ENCODE peak calls at places on chromosomes 12 and 14, in four cellular contexts. One of them, this sample, is unnamed.

GRCh38 chr12:23662966-23663365 is 286.5 kb downstream of the SOX5 start:
- DNase-seq in hepatocyte: no peak
- DNase-seq in Peyer's patch: no peak
- DNase-seq in tibial artery: no peak
- DNase-seq in this sample: no peak

GRCh38 chr12:38689704-38690103 is 215.7 kb downstream of the CPNE8 start:
- DNase-seq in hepatocyte: no peak
- DNase-seq in Peyer's patch: no peak
- DNase-seq in tibial artery: no peak
- DNase-seq in this sample: no peak

GRCh38 chr12:6386038-6386437 is 2.1 kb downstream of the LTBR start:
- DNase-seq in hepatocyte: no peak
- DNase-seq in Peyer's patch: no peak
- DNase-seq in tibial artery: no peak
- DNase-seq in this sample: no peak

GRCh38 chr12:12564911-12565310 is 2.2 kb upstream of the DUSP16 start:
- DNase-seq in hepatocyte: peak
- DNase-seq in Peyer's patch: no peak
- DNase-seq in tibial artery: no peak
- DNase-seq in this sample: no peak

GRCh38 chr14:76985540-76986260 is 42.8 kb downstream of the IRF2BPL start:
- DNase-seq in hepatocyte: no peak
- DNase-seq in Peyer's patch: no peak
- DNase-seq in tibial artery: no peak
- DNase-seq in this sample: no peak

GRCh38 chr12:109927622-109928021 is 27.5 kb downstream of the TCHP start:
- DNase-seq in hepatocyte: peak
- DNase-seq in Peyer's patch: no peak
- DNase-seq in tibial artery: no peak
- DNase-seq in this sample: peak

GRCh38 chr12:8127138-8127537 is 3.7 kb downstream of the CLEC4A start:
- DNase-seq in hepatocyte: no peak
- DNase-seq in Peyer's patch: no peak
- DNase-seq in tibial artery: no peak
- DNase-seq in this sample: no peak

GRCh38 chr14:79278798-79279644 is 932.3 kb downstream of the DIO2 start:
- DNase-seq in hepatocyte: peak
- DNase-seq in Peyer's patch: peak
- DNase-seq in tibial artery: peak
- DNase-seq in this sample: no peak

GRCh38 chr12:29429999-29430698 is 49.2 kb upstream of the ERGIC2 start:
- DNase-seq in hepatocyte: no peak
- DNase-seq in Peyer's patch: no peak
- DNase-seq in tibial artery: no peak
- DNase-seq in this sample: no peak

GRCh38 chr14:58607131-58607531 is 30.6 kb upstream of the DACT1 start:
- DNase-seq in hepatocyte: no peak
- DNase-seq in Peyer's patch: no peak
- DNase-seq in tibial artery: no peak
- DNase-seq in this sample: no peak

GRCh38 chr12:48961801-48962200 is 4.5 kb upstream of the ARF3 start:
- DNase-seq in hepatocyte: no peak
- DNase-seq in Peyer's patch: no peak
- DNase-seq in tibial artery: no peak
- DNase-seq in this sample: no peak

GRCh38 chr12:55938826-55939501 is 8.0 kb downstream of the DGKA start:
- DNase-seq in hepatocyte: no peak
- DNase-seq in Peyer's patch: no peak
- DNase-seq in tibial artery: no peak
- DNase-seq in this sample: no peak

GRCh38 chr14:98548071-98548686 is 723.8 kb downstream of the BCL11B start:
- DNase-seq in hepatocyte: no peak
- DNase-seq in Peyer's patch: no peak
- DNase-seq in tibial artery: no peak
- DNase-seq in this sample: peak

GRCh38 chr12:123634142-123634561 is 523 bp downstream of the GTF2H3 start:
- DNase-seq in hepatocyte: no peak
- DNase-seq in Peyer's patch: no peak
- DNase-seq in tibial artery: no peak
- DNase-seq in this sample: no peak

GRCh38 chr14:34662558-34663088 is 32.7 kb upstream of the SNX6 start:
- DNase-seq in hepatocyte: no peak
- DNase-seq in Peyer's patch: no peak
- DNase-seq in tibial artery: no peak
- DNase-seq in this sample: no peak

GRCh38 chr14:76918176-76918750 is 92.1 kb downstream of the LRRC74A start:
- DNase-seq in hepatocyte: peak
- DNase-seq in Peyer's patch: no peak
- DNase-seq in tibial artery: peak
- DNase-seq in this sample: no peak

GRCh38 chr12:106415134-106415533 is 57.6 kb downstream of the POLR3B start:
- DNase-seq in hepatocyte: no peak
- DNase-seq in Peyer's patch: no peak
- DNase-seq in tibial artery: no peak
- DNase-seq in this sample: no peak

GRCh38 chr12:28191690-28192089 is 1.4 kb downstream of the CCDC91 start:
- DNase-seq in hepatocyte: no peak
- DNase-seq in Peyer's patch: no peak
- DNase-seq in tibial artery: no peak
- DNase-seq in this sample: peak

GRCh38 chr12:107461222-107461980 is 224.2 kb upstream of the PWP1 start:
- DNase-seq in hepatocyte: peak
- DNase-seq in Peyer's patch: peak
- DNase-seq in tibial artery: no peak
- DNase-seq in this sample: no peak

GRCh38 chr12:93107514-93107942 is 178.4 kb upstream of the EEA1 start:
- DNase-seq in hepatocyte: no peak
- DNase-seq in Peyer's patch: no peak
- DNase-seq in tibial artery: no peak
- DNase-seq in this sample: no peak

GRCh38 chr12:66661357-66661756 is 17.5 kb downstream of the GRIP1 start:
- DNase-seq in hepatocyte: no peak
- DNase-seq in Peyer's patch: no peak
- DNase-seq in tibial artery: no peak
- DNase-seq in this sample: no peak

GRCh38 chr12:114274131-114274530 is 131.8 kb downstream of the TBX5 start:
- DNase-seq in hepatocyte: no peak
- DNase-seq in Peyer's patch: no peak
- DNase-seq in tibial artery: no peak
- DNase-seq in this sample: no peak

GRCh38 chr12:106442575-106442974 is 85.0 kb downstream of the POLR3B start:
- DNase-seq in hepatocyte: no peak
- DNase-seq in Peyer's patch: no peak
- DNase-seq in tibial artery: no peak
- DNase-seq in this sample: no peak

GRCh38 chr12:50079771-50080170 is 5.4 kb upstream of the SMARCD1 start:
- DNase-seq in hepatocyte: no peak
- DNase-seq in Peyer's patch: no peak
- DNase-seq in tibial artery: no peak
- DNase-seq in this sample: no peak

GRCh38 chr12:16504200-16504599 is 101.8 kb downstream of the LMO3 start:
- DNase-seq in hepatocyte: no peak
- DNase-seq in Peyer's patch: no peak
- DNase-seq in tibial artery: no peak
- DNase-seq in this sample: no peak

GRCh38 chr14:88258026-88258425 is 65.0 kb downstream of the KCNK10 start:
- DNase-seq in hepatocyte: no peak
- DNase-seq in Peyer's patch: no peak
- DNase-seq in tibial artery: no peak
- DNase-seq in this sample: no peak

GRCh38 chr14:22549981-22550670 is 38.9 kb downstream of the DAD1 start:
- DNase-seq in hepatocyte: no peak
- DNase-seq in Peyer's patch: no peak
- DNase-seq in tibial artery: no peak
- DNase-seq in this sample: no peak

GRCh38 chr14:103451401-103451800 is 66.2 kb downstream of the MARK3 start:
- DNase-seq in hepatocyte: no peak
- DNase-seq in Peyer's patch: no peak
- DNase-seq in tibial artery: no peak
- DNase-seq in this sample: no peak

GRCh38 chr12:53105256-53105655 is 2.0 kb downstream of the SOAT2 start:
- DNase-seq in hepatocyte: no peak
- DNase-seq in Peyer's patch: no peak
- DNase-seq in tibial artery: no peak
- DNase-seq in this sample: no peak

DNA sequence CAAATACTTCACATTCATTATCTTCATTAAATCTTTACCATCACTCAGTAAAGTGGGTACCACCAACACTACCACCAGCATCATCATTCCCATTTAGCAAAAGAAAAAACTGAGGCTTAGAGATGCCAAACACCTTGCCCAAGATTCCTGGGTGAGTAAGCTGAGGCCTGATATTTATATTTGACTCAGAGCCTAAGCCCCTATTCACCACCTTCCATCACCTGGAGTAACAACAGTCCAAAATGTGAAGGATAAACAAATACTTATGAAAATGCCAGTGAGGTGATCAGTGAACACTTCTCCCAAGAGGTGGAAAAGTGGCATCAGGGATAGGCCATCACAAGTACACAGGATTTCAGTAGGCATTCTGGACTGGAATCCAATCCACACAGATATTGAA is 3.7 kb downstream of the SLC38A1 start:
- DNase-seq in hepatocyte: no peak
- DNase-seq in Peyer's patch: no peak
- DNase-seq in tibial artery: no peak
- DNase-seq in this sample: no peak
- H3K4me3 ChIP-seq in hepatocyte: no peak
- H3K4me3 ChIP-seq in Peyer's patch: no peak
- H3K4me3 ChIP-seq in tibial artery: no peak
- H3K4me3 ChIP-seq in this sample: peak

GRCh38 chr12:18658829-18659228 is 79.0 kb downstream of the PLCZ1 start:
- DNase-seq in hepatocyte: no peak
- DNase-seq in Peyer's patch: no peak
- DNase-seq in tibial artery: no peak
- DNase-seq in this sample: no peak

GRCh38 chr12:18658179-18658578 is 79.6 kb downstream of the PLCZ1 start:
- DNase-seq in hepatocyte: no peak
- DNase-seq in Peyer's patch: no peak
- DNase-seq in tibial artery: no peak
- DNase-seq in this sample: no peak

GRCh38 chr12:18651525-18651924 is 86.3 kb downstream of the PLCZ1 start:
- DNase-seq in hepatocyte: no peak
- DNase-seq in Peyer's patch: no peak
- DNase-seq in tibial artery: no peak
- DNase-seq in this sample: no peak

GRCh38 chr12:18655351-18655750 is 82.5 kb downstream of the PLCZ1 start:
- DNase-seq in hepatocyte: no peak
- DNase-seq in Peyer's patch: no peak
- DNase-seq in tibial artery: no peak
- DNase-seq in this sample: no peak

GRCh38 chr12:18653465-18653864 is 84.3 kb downstream of the PLCZ1 start:
- DNase-seq in hepatocyte: no peak
- DNase-seq in Peyer's patch: no peak
- DNase-seq in tibial artery: no peak
- DNase-seq in this sample: no peak
- H3K4me3 ChIP-seq in hepatocyte: no peak
- H3K4me3 ChIP-seq in Peyer's patch: no peak
- H3K4me3 ChIP-seq in tibial artery: no peak
- H3K4me3 ChIP-seq in this sample: no peak

GRCh38 chr12:98418357-98419075 is 96.9 kb upstream of the TMPO start:
- DNase-seq in hepatocyte: peak
- DNase-seq in Peyer's patch: peak
- DNase-seq in tibial artery: peak
- DNase-seq in this sample: no peak
- H3K4me3 ChIP-seq in hepatocyte: no peak
- H3K4me3 ChIP-seq in Peyer's patch: no peak
- H3K4me3 ChIP-seq in tibial artery: peak
- H3K4me3 ChIP-seq in this sample: no peak

DNA sequence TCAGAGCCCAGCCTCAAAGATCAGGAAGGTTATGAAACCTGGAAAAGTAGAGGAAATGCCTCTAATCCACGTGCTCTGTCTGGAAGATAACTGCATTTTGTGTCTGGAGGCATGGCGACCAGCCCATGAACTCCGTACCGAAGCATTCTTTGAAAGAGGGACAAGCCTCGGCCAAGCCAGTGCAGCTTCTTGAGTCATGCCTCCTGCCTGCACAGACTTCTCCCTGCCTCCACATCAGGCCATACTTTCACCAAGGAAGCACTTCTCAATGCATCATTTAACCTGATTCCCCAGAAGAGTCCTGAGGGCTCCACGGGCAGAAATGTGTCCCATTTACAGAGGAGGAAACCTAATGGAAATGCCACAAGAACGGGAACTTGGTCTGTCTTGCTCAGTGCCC is 3.4 kb downstream of the ACTN1 start:
- DNase-seq in hepatocyte: peak
- DNase-seq in Peyer's patch: no peak
- DNase-seq in tibial artery: peak
- DNase-seq in this sample: no peak
- H3K4me3 ChIP-seq in hepatocyte: no peak
- H3K4me3 ChIP-seq in Peyer's patch: peak
- H3K4me3 ChIP-seq in tibial artery: peak
- H3K4me3 ChIP-seq in this sample: peak

GRCh38 chr14:24337144-24337823 is 2.4 kb upstream of the ADCY4 start:
- DNase-seq in hepatocyte: no peak
- DNase-seq in Peyer's patch: no peak
- DNase-seq in tibial artery: no peak
- DNase-seq in this sample: no peak

GRCh38 chr14:24334431-24335271 is at the start of gene ADCY4:
- DNase-seq in hepatocyte: no peak
- DNase-seq in Peyer's patch: peak
- DNase-seq in tibial artery: no peak
- DNase-seq in this sample: no peak

GRCh38 chr14:24337824-24338175 is 2.0 kb downstream of the RIPK3 start:
- DNase-seq in hepatocyte: no peak
- DNase-seq in Peyer's patch: no peak
- DNase-seq in tibial artery: no peak
- DNase-seq in this sample: no peak

GRCh38 chr14:24338843-24339242 is 948 bp downstream of the RIPK3 start:
- DNase-seq in hepatocyte: no peak
- DNase-seq in Peyer's patch: no peak
- DNase-seq in tibial artery: no peak
- DNase-seq in this sample: no peak

DNA sequence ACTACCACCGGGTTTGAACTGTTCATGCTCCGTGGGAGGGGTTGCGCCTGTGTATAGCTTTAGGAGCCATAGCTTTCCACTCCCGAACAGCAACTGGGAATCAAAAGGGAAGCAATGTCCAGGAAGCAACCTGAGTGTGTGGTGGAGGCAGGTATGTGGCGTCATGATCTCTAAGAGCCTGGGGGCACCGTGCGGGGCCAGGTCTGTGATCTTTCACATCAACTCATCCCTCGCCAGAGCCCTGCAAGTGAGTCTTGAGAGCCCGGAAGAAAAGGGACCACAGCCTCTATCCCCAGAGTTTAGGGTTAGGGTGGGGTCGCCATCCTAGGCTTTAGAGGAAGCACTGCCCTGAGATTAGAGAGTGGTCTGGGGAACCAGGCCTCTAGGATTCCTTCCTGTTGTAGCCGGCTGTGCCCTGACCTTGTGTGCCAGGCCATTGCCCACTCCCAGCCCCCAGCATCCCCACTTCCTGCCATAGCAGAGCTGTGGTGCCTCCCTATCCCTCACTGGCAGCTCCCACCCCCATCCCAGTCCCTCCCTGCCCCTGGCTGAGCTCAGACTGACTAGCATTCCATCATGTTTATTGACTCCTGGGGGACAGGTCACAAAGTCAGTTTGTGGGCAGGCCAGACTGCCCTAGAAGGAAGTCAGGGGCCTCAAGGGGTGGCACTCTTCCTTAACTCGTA is 733 bp upstream of the ADCY4 start:
- DNase-seq in hepatocyte: no peak
- DNase-seq in Peyer's patch: no peak
- DNase-seq in tibial artery: no peak
- DNase-seq in this sample: no peak
- H3K4me3 ChIP-seq in hepatocyte: no peak
- H3K4me3 ChIP-seq in Peyer's patch: no peak
- H3K4me3 ChIP-seq in tibial artery: peak
- H3K4me3 ChIP-seq in this sample: no peak